ENCODE peak calls at places on chromosomes 2 and 18, in ten cellular contexts. D is kidney, V is neural progenitor cell, L is H7, Y is GM23248, J is mesendoderm, A is prostate gland, U is neuronal stem cell, M is psoas muscle, E is small intestine. Z is an unnamed sample.

GRCh38 chr2:111919794-111920608 is 21.6 kb downstream of the MERTK start:
- DNase-seq in U (no peak), V (no peak), Y (no peak), E (peak; percentile 97), L (no peak), M (peak; percentile 40), J (no peak), A (no peak), D (peak; percentile 94), Z (peak; percentile 90)

GRCh38 chr2:8475349-8476045 is 206.4 kb upstream of the ID2 start:
- DNase-seq in M (no peak), U (no peak), V (peak; percentile 45), L (peak; percentile 63), J (peak; percentile 30), D (no peak), E (peak; percentile 93), A (no peak), Y (no peak), Z (no peak)

GRCh38 chr18:24633121-24633520 is 172.7 kb downstream of the HRH4 start:
- DNase-seq in A (no peak), M (no peak), U (no peak), D (no peak), L (no peak), J (no peak), Y (peak; percentile 72), V (no peak), E (no peak), Z (no peak)

GRCh38 chr2:142571934-142572333 is 305.5 kb upstream of the KYNU start:
- DNase-seq in A (no peak), U (no peak), M (no peak), V (no peak), D (no peak), J (no peak), E (no peak), L (no peak), Y (no peak), Z (no peak)

GRCh38 chr18:577606-578005 is 2.6 kb upstream of the CETN1 start:
- DNase-seq in Y (peak; percentile 29), U (no peak), D (no peak), L (no peak), J (peak; percentile 34), M (no peak), E (no peak), V (no peak), A (no peak), Z (no peak)

GRCh38 chr18:14086459-14087231 is 45.6 kb downstream of the ZNF519 start:
- DNase-seq in A (no peak), U (peak; percentile 57), J (peak; percentile 74), M (no peak), L (peak; percentile 52), Y (peak; percentile 72), E (peak; percentile 41), D (no peak), V (peak; percentile 81), Z (no peak)

GRCh38 chr2:177782613-177783012 is 290.0 kb downstream of the PDE11A start:
- DNase-seq in E (no peak), J (no peak), D (no peak), A (no peak), U (no peak), Y (no peak), M (no peak), V (no peak), L (no peak), Z (no peak)

GRCh38 chr2:72893594-72894319 is 6.5 kb downstream of the SPR start:
- DNase-seq in L (peak; percentile 87), V (peak; percentile 85), J (peak; percentile 85), M (no peak), E (peak; percentile 46), A (no peak), D (peak; percentile 71), U (no peak), Y (peak; percentile 85), Z (no peak)

GRCh38 chr2:72278046-72278445 is 130.4 kb upstream of the CYP26B1 start:
- DNase-seq in V (no peak), J (peak; percentile 9), D (no peak), L (no peak), Y (peak; percentile 87), E (no peak), A (no peak), M (no peak), U (no peak), Z (no peak)

GRCh38 chr2:96867756-96868554 is 1.9 kb downstream of the SEMA4C start:
- DNase-seq in U (no peak), M (no peak), A (no peak), V (no peak), Y (peak; percentile 63), E (no peak), J (peak; percentile 26), L (no peak), D (peak; percentile 77), Z (no peak)

GRCh38 chr2:64212346-64212745 is 68.1 kb upstream of the PELI1 start:
- DNase-seq in E (no peak), U (no peak), L (no peak), J (no peak), V (no peak), D (no peak), Y (peak; percentile 73), A (no peak), M (no peak), Z (no peak)

GRCh38 chr2:215460682-215461081 is 24.8 kb upstream of the FN1 start:
- DNase-seq in V (no peak), L (no peak), U (no peak), M (no peak), A (no peak), J (no peak), E (no peak), Y (peak; percentile 91), D (no peak), Z (no peak)

GRCh38 chr2:164967781-164968228 is 12.5 kb upstream of the SLC38A11 start:
- DNase-seq in L (no peak), V (peak; percentile 59), D (no peak), E (no peak), A (peak; percentile 88), J (peak; percentile 77), U (no peak), Y (peak; percentile 79), M (no peak), Z (no peak)

GRCh38 chr2:240524963-240525718 is 32.6 kb downstream of the ANKMY1 start:
- DNase-seq in V (no peak), D (no peak), U (no peak), M (no peak), J (no peak), E (no peak), L (peak; percentile 18), A (no peak), Y (no peak), Z (no peak)
- H3K36me3 ChIP-seq in V (no peaks in the 10 kb centered on the region), D (peaks cover 5% of the 10 kb centered on the region), U (peaks cover 69% of the 10 kb centered on the region), M (peaks cover 4% of the 10 kb centered on the region), J (no peaks in the 10 kb centered on the region), E (peaks cover 6% of the 10 kb centered on the region), L (no peaks in the 10 kb centered on the region), A (no peaks in the 10 kb centered on the region), Y (no peaks in the 10 kb centered on the region), Z (peaks cover 41% of the 10 kb centered on the region)

GRCh38 chr2:53802617-53803115 is 15.8 kb downstream of the ERLEC1 start:
- DNase-seq in L (no peak), E (no peak), A (no peak), Y (no peak), M (no peak), U (no peak), V (no peak), J (no peak), D (no peak), Z (no peak)
- H3K36me3 ChIP-seq in L (peaks cover 3% of the 10 kb centered on the region), E (peaks cover 6% of the 10 kb centered on the region), A (no peaks in the 10 kb centered on the region), Y (peaks cover 69% of the 10 kb centered on the region), M (peaks cover 11% of the 10 kb centered on the region), U (peaks cover 96% of the 10 kb centered on the region), V (peaks cover 7% of the 10 kb centered on the region), J (no peaks in the 10 kb centered on the region), D (peaks cover 19% of the 10 kb centered on the region), Z (peaks cover 96% of the 10 kb centered on the region)

GRCh38 chr18:62522178-62522509 is 681 bp upstream of the ZCCHC2 start:
- DNase-seq in Y (no peak), L (no peak), V (no peak), M (no peak), A (no peak), D (peak; percentile 68), E (peak; percentile 47), U (no peak), J (peak; percentile 13), Z (no peak)
- H3K36me3 ChIP-seq in Y (no peaks in the 10 kb centered on the region), L (no peaks in the 10 kb centered on the region), V (no peaks in the 10 kb centered on the region), M (no peaks in the 10 kb centered on the region), A (no peaks in the 10 kb centered on the region), D (no peaks in the 10 kb centered on the region), E (no peaks in the 10 kb centered on the region), U (no peaks in the 10 kb centered on the region), J (no peaks in the 10 kb centered on the region), Z (no peaks in the 10 kb centered on the region)

DNA sequence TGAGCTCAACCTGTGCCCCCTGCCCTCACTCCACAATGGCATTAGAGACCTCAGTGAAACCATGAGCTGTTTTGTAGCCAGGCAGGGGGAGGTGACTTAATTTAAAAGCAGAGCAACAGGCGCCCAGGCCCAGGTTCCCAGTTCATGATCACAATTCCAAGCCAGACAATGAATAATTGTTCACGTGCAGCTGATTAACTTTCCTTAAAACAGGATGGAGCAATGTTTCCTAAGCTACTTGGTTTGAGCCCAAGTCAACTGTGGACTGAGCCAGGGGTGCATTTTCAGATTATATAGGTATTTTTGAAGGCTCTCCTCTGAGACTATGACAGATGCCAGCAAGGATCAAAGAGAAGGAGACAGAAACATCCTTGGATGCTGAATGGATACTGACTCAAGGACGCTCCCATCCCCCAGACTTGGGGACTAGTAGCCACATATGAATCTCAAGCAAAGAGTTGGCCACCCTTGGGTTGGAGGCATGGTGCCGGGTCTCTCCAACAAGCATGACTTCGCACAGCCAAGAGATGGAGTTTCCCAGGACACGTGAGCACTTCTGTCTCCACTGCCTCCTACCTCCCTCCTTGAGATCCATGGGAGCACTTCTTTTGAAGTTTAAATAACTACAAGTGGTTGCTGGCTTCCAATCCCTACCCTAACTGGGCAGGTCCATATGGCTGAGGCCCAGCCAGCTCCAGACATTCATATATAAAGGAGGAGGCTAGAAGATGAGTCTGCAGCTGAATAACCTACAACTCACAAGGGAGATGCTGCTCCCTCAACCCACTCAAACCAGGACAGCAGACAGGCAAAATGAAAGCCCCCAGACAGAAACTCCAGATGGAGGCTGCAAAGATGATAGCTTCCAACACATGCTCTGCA is 12.7 kb downstream of the SMAD7 start:
- DNase-seq in M (no peak), U (no peak), Y (peak; percentile 67), L (no peak), J (no peak), A (no peak), D (no peak), E (no peak), V (no peak), Z (no peak)
- H3K36me3 ChIP-seq in M (no peaks in the 10 kb centered on the region), U (peaks cover 23% of the 10 kb centered on the region), Y (peaks cover 21% of the 10 kb centered on the region), L (peaks cover 13% of the 10 kb centered on the region), J (peaks cover 11% of the 10 kb centered on the region), A (no peaks in the 10 kb centered on the region), D (peaks cover 27% of the 10 kb centered on the region), E (peaks cover 11% of the 10 kb centered on the region), V (no peaks in the 10 kb centered on the region), Z (peaks cover 39% of the 10 kb centered on the region)

DNA sequence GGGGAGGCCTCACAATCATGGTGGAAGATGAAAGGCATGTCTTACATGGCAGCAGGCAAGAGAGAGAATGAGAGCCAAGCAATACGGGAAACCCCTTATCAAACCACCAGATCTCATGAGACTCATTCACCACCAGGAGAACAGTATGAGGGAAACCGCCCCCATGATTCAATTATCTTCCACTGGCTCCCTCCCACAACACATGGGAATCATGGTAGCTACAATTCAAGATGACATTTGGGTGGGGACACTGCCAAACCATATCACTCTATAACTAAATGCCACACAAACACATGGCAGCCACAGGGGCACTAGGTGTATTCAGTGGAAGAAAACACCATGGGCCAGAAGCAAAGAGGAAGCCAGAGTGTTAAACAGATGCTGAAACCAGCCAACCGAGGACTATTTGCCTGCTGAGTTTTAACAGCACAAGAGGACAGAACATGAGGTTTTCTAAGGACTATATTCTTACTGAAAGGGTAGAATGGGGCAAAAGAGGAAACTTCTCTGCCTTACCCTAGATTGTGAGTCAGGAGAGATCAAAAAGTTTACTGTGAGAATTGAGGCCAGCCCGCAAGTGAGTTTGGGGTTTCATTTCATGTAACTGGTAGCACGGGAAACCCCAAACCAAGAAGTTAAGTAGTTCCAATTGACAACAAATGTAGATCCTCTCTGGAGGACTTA is 49.2 kb downstream of the SIGLEC15 start:
- DNase-seq in M (no peak), U (no peak), J (no peak), D (no peak), V (no peak), E (peak; percentile 42), A (no peak), L (no peak), Y (peak; percentile 31), Z (no peak)
- H3K36me3 ChIP-seq in M (peaks cover 6% of the 10 kb centered on the region), U (peaks cover 74% of the 10 kb centered on the region), J (no peaks in the 10 kb centered on the region), D (peaks cover 46% of the 10 kb centered on the region), V (peaks cover 8% of the 10 kb centered on the region), E (peaks cover 10% of the 10 kb centered on the region), A (no peaks in the 10 kb centered on the region), L (peaks cover 2% of the 10 kb centered on the region), Y (peaks cover 80% of the 10 kb centered on the region), Z (peaks cover 88% of the 10 kb centered on the region)

Z was measured in lower lobe of right lung.